ENCODE peak calls at places on chromosomes 13 and 19, in eight cellular contexts. I is HuH-7; G is Caki2; Z is epithelial cell of prostate; D is activated T-cell treated with anti-CD3 and anti-CD28 coated beads, Interleukin-2, amount 50 U/mL, for 24 hours; W is NCI-H510A treated with DMSO at 0.1 percent for 48 hours; F is thoracic aorta; Y is stimulated activated CD8-positive, alpha-beta memory T cell treated with anti-CD3 and anti-CD28 coated beads, Interleukin-4, amount 100 ng/mL, for 24 hours. A is an unnamed sample.

GRCh38 chr19:30393046-30393445 is 20.9 kb downstream of the ZNF536 start:
- DNase-seq in I (no peak), G (no peak), Z (no peak), D (no peak), W (no peak), F (no peak), Y (no peak), A (no peak)

GRCh38 chr19:38721977-38722773 is 22.1 kb downstream of the CAPN12 start:
- DNase-seq in I (peak; percentile 97), G (no peak), Z (no peak), D (no peak), W (no peak), F (no peak), Y (no peak), A (no peak)

GRCh38 chr19:42096255-42096837 is 20.4 kb downstream of the ZNF574 start:
- DNase-seq in I (no peak), G (no peak), Z (no peak), D (no peak), W (no peak), F (no peak), Y (no peak), A (no peak)

GRCh38 chr13:30832845-30833332 is 73.2 kb upstream of the MEDAG start:
- DNase-seq in I (peak; percentile 83), G (peak; percentile 78), Z (peak; percentile 80), D (peak; percentile 49), W (peak; percentile 48), F (no peak), Y (peak; percentile 30), A (no peak)

GRCh38 chr19:45814166-45814780 is 835 bp downstream of the RSPH6A start:
- DNase-seq in I (no peak), G (peak; percentile 37), Z (no peak), D (no peak), W (no peak), F (no peak), Y (no peak), A (no peak)

GRCh38 chr19:980133-980998 is 3.8 kb upstream of the WDR18 start:
- DNase-seq in I (peak; percentile 84), G (peak; percentile 39), Z (no peak), D (no peak), W (no peak), F (no peak), Y (no peak), A (no peak)

GRCh38 chr13:114096031-114096485 is 36.4 kb downstream of the RASA3 start:
- DNase-seq in I (no peak), G (no peak), Z (no peak), D (peak; percentile 28), W (no peak), F (no peak), Y (no peak), A (no peak)

GRCh38 chr13:31015207-31015606 is 82.8 kb downstream of the TEX26 start:
- DNase-seq in I (no peak), G (no peak), Z (no peak), D (no peak), W (no peak), F (no peak), Y (no peak), A (no peak)

GRCh38 chr13:111536239-111536638 is 215.8 kb downstream of the TEX29 start:
- DNase-seq in I (no peak), G (no peak), Z (no peak), D (no peak), W (no peak), F (no peak), Y (no peak), A (no peak)

GRCh38 chr13:22801402-22802003 is 379.3 kb upstream of the SGCG start:
- DNase-seq in I (no peak), G (peak; percentile 40), Z (no peak), D (no peak), W (peak; percentile 3), F (no peak), Y (no peak), A (no peak)

GRCh38 chr13:109749365-109749764 is 37.0 kb downstream of the IRS2 start:
- DNase-seq in I (no peak), G (no peak), Z (no peak), D (no peak), W (no peak), F (no peak), Y (no peak), A (no peak)

GRCh38 chr13:35157143-35157755 is 215.2 kb downstream of the NBEA start:
- DNase-seq in I (peak; percentile 6), G (peak; percentile 18), Z (no peak), D (no peak), W (peak; percentile 39), F (no peak), Y (no peak), A (no peak)

GRCh38 chr13:40026741-40027140 is 371.3 kb downstream of the COG6 start:
- DNase-seq in I (no peak), G (no peak), Z (no peak), D (peak; percentile 74), W (no peak), F (no peak), Y (peak; percentile 18), A (no peak)

GRCh38 chr19:4338441-4339350 is at the start of gene STAP2:
- DNase-seq in I (no peak), G (no peak), Z (peak; percentile 37), D (peak; percentile 65), W (peak; percentile 78), F (no peak), Y (peak; percentile 24), A (no peak)

GRCh38 chr19:4342421-4343055 is 824 bp upstream of the MPND start:
- DNase-seq in I (peak; percentile 89), G (peak; percentile 100), Z (peak; percentile 100), D (peak; percentile 87), W (peak; percentile 100), F (peak; percentile 96), Y (peak; percentile 78), A (peak; percentile 90)

GRCh38 chr19:55173717-55174409 is 6.2 kb downstream of the SYT5 start:
- DNase-seq in I (peak; percentile 73), G (no peak), Z (no peak), D (peak; percentile 65), W (no peak), F (no peak), Y (peak; percentile 34), A (no peak)

GRCh38 chr13:79915386-79915785 is 425.5 kb downstream of the SPRY2 start:
- DNase-seq in I (no peak), G (no peak), Z (no peak), D (no peak), W (no peak), F (no peak), Y (no peak), A (no peak)

GRCh38 chr19:42038675-42039074 is 31.3 kb downstream of the GRIK5 start:
- DNase-seq in I (no peak), G (peak; percentile 76), Z (no peak), D (no peak), W (peak; percentile 94), F (no peak), Y (no peak), A (no peak)

GRCh38 chr19:30066781-30067759 is 125.0 kb downstream of the URI1 start:
- DNase-seq in I (no peak), G (no peak), Z (no peak), D (peak; percentile 17), W (no peak), F (no peak), Y (no peak), A (no peak)

GRCh38 chr19:33551676-33552075 is 30.1 kb upstream of the PEPD start:
- DNase-seq in I (no peak), G (no peak), Z (no peak), D (no peak), W (no peak), F (no peak), Y (no peak), A (no peak)

GRCh38 chr19:30719991-30720329 is 347.8 kb downstream of the ZNF536 start:
- DNase-seq in I (no peak), G (peak; percentile 44), Z (no peak), D (no peak), W (no peak), F (no peak), Y (no peak), A (no peak)

GRCh38 chr19:38250821-38251563 is 5.2 kb downstream of the PPP1R14A start:
- DNase-seq in I (peak; percentile 87), G (no peak), Z (no peak), D (no peak), W (peak; percentile 47), F (peak; percentile 61), Y (no peak), A (no peak)

GRCh38 chr19:38831142-38831605 is 420 bp downstream of the ECH1 start:
- DNase-seq in I (peak; percentile 85), G (peak; percentile 95), Z (peak; percentile 55), D (no peak), W (peak; percentile 69), F (peak; percentile 34), Y (no peak), A (no peak)

GRCh38 chr19:4722671-4723464 is 774 bp downstream of the DPP9 start:
- DNase-seq in I (no peak), G (no peak), Z (no peak), D (no peak), W (no peak), F (no peak), Y (no peak), A (no peak)

GRCh38 chr13:94556646-94557045 is 39.3 kb downstream of the TGDS start:
- DNase-seq in I (no peak), G (no peak), Z (no peak), D (no peak), W (no peak), F (no peak), Y (no peak), A (no peak)

GRCh38 chr13:40536443-40537113 is 129.9 kb downstream of the FOXO1 start:
- DNase-seq in I (peak; percentile 37), G (no peak), Z (peak; percentile 52), D (no peak), W (peak; percentile 8), F (no peak), Y (no peak), A (no peak)

GRCh38 chr19:54273811-54274210 is 7.1 kb downstream of the LILRB2 start:
- DNase-seq in I (no peak), G (no peak), Z (no peak), D (no peak), W (no peak), F (no peak), Y (no peak), A (no peak)

GRCh38 chr13:49641810-49642291 is 13.5 kb downstream of the ARL11 start:
- DNase-seq in I (no peak), G (no peak), Z (peak; percentile 63), D (no peak), W (no peak), F (no peak), Y (no peak), A (no peak)